ENCODE peak calls at places on chromosome 22, in seven cellular contexts. A is thoracic aorta, Q is cardiac muscle cell, Y is WTC11, K is SK-MEL-5, J is nucleus accumbens, U is epithelial cell of esophagus. R is an unnamed sample.

GRCh38 chr22:34080501-34080900 is 160.2 kb upstream of the LARGE1 start:
- DNase-seq in A (no peak), J (no peak), Q (no peak), K (no peak), Y (no peak), U (no peak), R (no peak)

GRCh38 chr22:34102633-34103032 is 182.4 kb upstream of the LARGE1 start:
- DNase-seq in K (no peak), Q (no peak), A (no peak), U (no peak), J (no peak), Y (no peak), R (no peak)

GRCh38 chr22:50305658-50306566 is 1.5 kb downstream of the PLXNB2 start:
- DNase-seq in J (no peak), K (peak; percentile 58), Y (no peak), U (peak; percentile 99), A (peak; percentile 85), Q (peak; percentile 97), R (peak; percentile 59)

GRCh38 chr22:30459206-30460052 is 12.4 kb downstream of the SEC14L3 start:
- DNase-seq in U (peak; percentile 58), J (no peak), Y (peak; percentile 50), Q (peak; percentile 44), K (no peak), A (no peak), R (no peak)

GRCh38 chr22:25929479-25929878 is 187.5 kb downstream of the MYO18B start:
- DNase-seq in U (no peak), J (no peak), Y (no peak), Q (no peak), K (no peak), A (no peak), R (no peak)

GRCh38 chr22:24153959-24154358 is 27.3 kb upstream of the SUSD2 start:
- DNase-seq in K (no peak), Q (no peak), J (no peak), U (no peak), Y (no peak), A (no peak), R (no peak)

GRCh38 chr22:44386386-44387035 is 73.8 kb upstream of the SHISAL1 start:
- DNase-seq in K (no peak), A (no peak), Q (no peak), U (no peak), Y (no peak), J (no peak), R (no peak)

GRCh38 chr22:33105501-33105911 is 47.3 kb upstream of the SYN3 start:
- DNase-seq in Q (peak; percentile 17), J (peak; percentile 16), Y (no peak), A (no peak), U (peak; percentile 24), K (no peak), R (no peak)

GRCh38 chr22:38312261-38312800 is 4.9 kb downstream of the CSNK1E start:
- DNase-seq in J (no peak), K (no peak), Q (no peak), A (no peak), U (peak; percentile 74), Y (no peak), R (no peak)

GRCh38 chr22:21766933-21767462 is 31.4 kb upstream of the YPEL1 start:
- DNase-seq in U (no peak), K (no peak), A (no peak), Y (no peak), J (no peak), Q (no peak), R (no peak)

GRCh38 chr22:17781319-17782031 is 7.2 kb upstream of the BID start:
- DNase-seq in U (peak; percentile 93), K (no peak), J (no peak), Y (no peak), A (no peak), Q (peak; percentile 89), R (no peak)

GRCh38 chr22:24091551-24092420 is 80.7 kb downstream of the CABIN1 start:
- DNase-seq in J (no peak), Y (no peak), K (no peak), U (no peak), A (no peak), Q (no peak), R (no peak)

GRCh38 chr22:48635825-48636224 is 1191.8 kb downstream of the BRD1 start:
- DNase-seq in Q (no peak), Y (no peak), A (no peak), K (no peak), J (no peak), U (no peak), R (no peak)